ENCODE peak calls at places on chromosome 12, in six cellular contexts. Y, F, J, H, R and G are unnamed samples. For H3K27me3, the result is how much of the 10 kb centered on the place peaks cover.

GRCh38 chr12:19440019-19440858 is 947 bp downstream of the AEBP2 start:
- DNase-seq in R (peak), F (peak), J (peak), Y (no peak), H (peak), G (peak)

GRCh38 chr12:209851-210250 is 4.1 kb downstream of the SLC6A12 start:
- DNase-seq in Y (no peak), R (no peak), J (no peak), H (no peak), F (no peak), G (no peak)

GRCh38 chr12:80745851-80746250 is 29.1 kb downstream of the MYF5 start:
- DNase-seq in H (no peak), R (no peak), F (no peak), Y (no peak), J (no peak), G (no peak)

GRCh38 chr12:25208554-25208953 is 13.5 kb downstream of the ETFRF1 start:
- DNase-seq in R (no peak), J (no peak), F (no peak), Y (no peak), H (no peak), G (no peak)

GRCh38 chr12:102816816-102817434 is 100.1 kb downstream of the PAH start:
- DNase-seq in Y (no peak), J (no peak), H (no peak), F (no peak), R (peak), G (no peak)

GRCh38 chr12:8819676-8819980 is 2.8 kb upstream of the A2ML1 start:
- DNase-seq in H (no peak), F (no peak), Y (no peak), R (peak), J (no peak), G (no peak)

GRCh38 chr12:14902465-14902864 is 16.8 kb upstream of the MGP start:
- DNase-seq in R (peak), F (no peak), J (no peak), H (no peak), Y (no peak), G (no peak)

GRCh38 chr12:92030618-92031017 is 115.0 kb downstream of the BTG1 start:
- DNase-seq in J (peak), H (no peak), F (peak), Y (no peak), R (peak), G (peak)

GRCh38 chr12:114936148-114937099 is 252.4 kb upstream of the TBX3 start:
- DNase-seq in R (peak), Y (no peak), H (no peak), F (no peak), J (no peak), G (no peak)

GRCh38 chr12:1250641-1251040 is 259.6 kb downstream of the ERC1 start:
- DNase-seq in R (no peak), H (no peak), F (no peak), J (no peak), Y (no peak), G (no peak)

GRCh38 chr12:65836419-65837197 is 12.3 kb downstream of the HMGA2 start:
- DNase-seq in H (no peak), Y (no peak), J (no peak), R (no peak), F (no peak), G (no peak)

GRCh38 chr12:45234134-45234865 is 18.4 kb downstream of the ANO6 start:
- DNase-seq in J (no peak), Y (no peak), F (no peak), R (peak), H (no peak), G (no peak)

GRCh38 chr12:119082496-119082895 is 96.2 kb upstream of the HSPB8 start:
- DNase-seq in F (no peak), H (no peak), R (no peak), Y (no peak), J (no peak), G (peak)

GRCh38 chr12:58458093-58458492 is 462.2 kb downstream of the LRIG3 start:
- DNase-seq in F (no peak), Y (no peak), H (no peak), J (no peak), R (peak), G (no peak)

GRCh38 chr12:57929092-57929830 is 12.1 kb upstream of the ATP23 start:
- DNase-seq in H (no peak), J (no peak), F (no peak), Y (no peak), R (no peak), G (no peak)

GRCh38 chr12:98002887-98003493 is 512.4 kb upstream of the TMPO start:
- DNase-seq in Y (peak), R (peak), H (no peak), F (no peak), J (peak), G (no peak)

GRCh38 chr12:16347391-16348298 is at the start of gene MGST1:
- DNase-seq in Y (peak), F (no peak), H (peak), J (peak), R (peak), G (peak)

GRCh38 chr12:91944637-91945036 is 201.0 kb downstream of the BTG1 start:
- DNase-seq in J (no peak), R (no peak), Y (no peak), F (no peak), H (no peak), G (no peak)

GRCh38 chr12:75323663-75324062 is 6.5 kb downstream of the CAPS2 start:
- DNase-seq in R (no peak), F (no peak), J (no peak), H (no peak), Y (no peak), G (no peak)

GRCh38 chr12:18799140-18799446 is 61.2 kb downstream of the CAPZA3 start:
- DNase-seq in J (no peak), H (no peak), R (no peak), F (no peak), Y (no peak), G (no peak)

GRCh38 chr12:32983968-32984367 is 87.4 kb upstream of the PKP2 start:
- DNase-seq in Y (no peak), F (no peak), R (no peak), H (no peak), J (no peak), G (no peak)

GRCh38 chr12:70849265-70849960 is 71.1 kb downstream of the PTPRR start:
- DNase-seq in J (no peak), F (no peak), R (peak), H (no peak), Y (no peak), G (no peak)

GRCh38 chr12:12676605-12677004 is 19.4 kb downstream of the GPR19 start:
- DNase-seq in F (no peak), R (no peak), J (no peak), H (no peak), Y (no peak), G (no peak)

GRCh38 chr12:100995201-100995600 is 200.6 kb downstream of the ANO4 start:
- DNase-seq in J (no peak), R (peak), H (no peak), F (no peak), Y (no peak), G (no peak)

GRCh38 chr12:113003631-113004030 is 25.3 kb downstream of the OAS2 start:
- DNase-seq in H (no peak), R (no peak), J (no peak), Y (no peak), F (peak), G (no peak)

GRCh38 chr12:40988831-40989230 is 199.3 kb upstream of the PDZRN4 start:
- DNase-seq in F (no peak), R (no peak), Y (no peak), H (no peak), J (no peak), G (no peak)

GRCh38 chr12:57475271-57476161 is 4.2 kb downstream of the ARHGAP9 start:
- DNase-seq in R (no peak), F (no peak), J (no peak), H (no peak), Y (no peak), G (peak)

GRCh38 chr12:92398565-92399309 is 253.1 kb upstream of the BTG1 start:
- DNase-seq in F (peak), Y (no peak), J (no peak), H (no peak), R (no peak), G (no peak)

GRCh38 chr12:20950248-20950647 is 139.7 kb downstream of the SLCO1B3 start:
- DNase-seq in R (no peak), Y (no peak), F (no peak), H (no peak), J (no peak), G (no peak)

GRCh38 chr12:57191410-57191809 is 25.2 kb upstream of the NXPH4 start:
- DNase-seq in R (no peak), H (no peak), Y (no peak), F (no peak), J (no peak), G (no peak)

GRCh38 chr12:79782197-79782890 is 91.6 kb upstream of the PAWR start:
- DNase-seq in F (no peak), Y (no peak), R (peak), H (no peak), J (no peak), G (no peak)

GRCh38 chr12:112408621-112409020 is 784 bp downstream of the RPL6 start:
- DNase-seq in R (no peak), J (no peak), H (no peak), F (no peak), Y (no peak), G (no peak)

GRCh38 chr12:66633676-66634075 is 45.2 kb downstream of the GRIP1 start:
- DNase-seq in J (peak), R (no peak), F (no peak), Y (no peak), H (no peak), G (no peak)

GRCh38 chr12:50842637-50843493 is at the start of gene TMPRSS12:
- DNase-seq in J (peak), Y (peak), H (peak), F (no peak), R (no peak), G (peak)
- H3K4me3 ChIP-seq in J (no peak), Y (no peak), H (peak), F (no peak), R (no peak), G (peak)

DNA sequence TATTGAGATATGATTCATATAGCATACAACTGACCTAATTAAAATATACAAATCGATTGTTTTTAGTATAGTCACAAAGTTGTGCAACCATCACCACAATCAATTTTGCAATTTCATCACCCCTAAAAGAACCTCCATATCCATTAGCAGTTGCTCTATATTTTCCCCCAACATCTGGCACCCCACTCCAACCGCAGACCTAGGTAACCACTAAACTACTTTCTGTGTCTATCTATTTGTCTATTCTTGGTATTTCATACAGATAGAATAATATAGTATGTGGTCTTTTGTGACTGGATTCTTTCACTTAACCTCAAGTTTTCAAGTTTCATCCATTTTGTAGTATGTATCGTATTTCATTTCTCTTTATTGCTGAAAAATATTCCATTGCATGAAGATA is 126.0 kb upstream of the CRY1 start:
- DNase-seq in F (no peak), H (no peak), Y (no peak), J (no peak), R (no peak), G (no peak)
- H3K27me3 ChIP-seq in F (under half), H (under half), Y (under half), J (under half), R (under half), G (under half)

DNA sequence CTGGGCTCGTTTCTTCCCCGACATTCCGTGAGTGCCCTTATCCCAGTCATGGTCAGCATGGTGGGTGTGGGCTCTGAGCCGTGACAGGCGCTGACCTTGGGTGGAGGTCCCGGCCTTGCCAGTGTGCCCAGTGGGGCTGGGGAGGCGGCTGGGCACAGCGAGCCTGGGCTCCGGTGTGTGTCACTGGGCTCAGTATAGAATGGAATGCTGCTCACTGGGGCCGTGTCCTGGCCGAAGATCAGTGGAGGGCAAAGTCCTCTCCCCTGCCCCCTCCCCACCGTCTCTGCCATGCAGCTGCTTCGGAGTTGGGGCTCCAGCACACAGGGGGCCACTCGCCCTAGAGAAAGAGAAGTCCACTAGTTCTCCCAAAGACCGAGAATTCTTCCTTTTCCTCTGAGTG is 164.4 kb downstream of the TSPAN9 start:
- DNase-seq in F (no peak), J (no peak), H (no peak), Y (no peak), R (no peak), G (no peak)
- H3K4me3 ChIP-seq in F (no peak), J (no peak), H (no peak), Y (no peak), R (no peak), G (no peak)

GRCh38 chr12:47904647-47905312 is at the start of gene VDR:
- DNase-seq in H (peak), R (peak), Y (peak), F (peak), J (peak), G (peak)

GRCh38 chr12:47903927-47904646 is 707 bp downstream of the VDR start:
- DNase-seq in Y (no peak), F (peak), J (peak), R (peak), H (peak), G (peak)

GRCh38 chr12:47903151-47903611 is 1.6 kb downstream of the VDR start:
- DNase-seq in R (peak), Y (no peak), J (no peak), F (no peak), H (peak), G (peak)

GRCh38 chr12:47907851-47908454 is 3.2 kb upstream of the VDR start:
- DNase-seq in J (no peak), Y (no peak), R (no peak), F (no peak), H (no peak), G (no peak)

GRCh38 chr12:47905313-47905730 is 528 bp upstream of the VDR start:
- DNase-seq in F (no peak), J (peak), R (no peak), Y (peak), H (peak), G (peak)
- H3K27me3 ChIP-seq in F (under half), J (under half), R (under half), Y (under half), H (under half), G (under half)

GRCh38 chr12:27020761-27021160 is 1.6 kb upstream of the MED21 start:
- DNase-seq in J (no peak), H (no peak), Y (no peak), R (no peak), F (no peak), G (no peak)

GRCh38 chr12:27025116-27025515 is 2.8 kb downstream of the MED21 start:
- DNase-seq in H (no peak), J (no peak), F (no peak), Y (no peak), R (peak), G (no peak)

GRCh38 chr12:27024291-27024690 is 1.9 kb downstream of the MED21 start:
- DNase-seq in Y (no peak), H (no peak), R (peak), J (no peak), F (no peak), G (peak)
- H3K4me3 ChIP-seq in Y (no peak), H (no peak), R (no peak), J (no peak), F (no peak), G (no peak)

GRCh38 chr12:53758081-53758769 is 6.4 kb upstream of the CISTR start:
- DNase-seq in Y (no peak), F (no peak), J (no peak), R (no peak), H (no peak), G (no peak)
- H3K27me3 ChIP-seq in Y (under half), F (under half), J (under half), R (half or more), H (under half), G (under half)

DNA sequence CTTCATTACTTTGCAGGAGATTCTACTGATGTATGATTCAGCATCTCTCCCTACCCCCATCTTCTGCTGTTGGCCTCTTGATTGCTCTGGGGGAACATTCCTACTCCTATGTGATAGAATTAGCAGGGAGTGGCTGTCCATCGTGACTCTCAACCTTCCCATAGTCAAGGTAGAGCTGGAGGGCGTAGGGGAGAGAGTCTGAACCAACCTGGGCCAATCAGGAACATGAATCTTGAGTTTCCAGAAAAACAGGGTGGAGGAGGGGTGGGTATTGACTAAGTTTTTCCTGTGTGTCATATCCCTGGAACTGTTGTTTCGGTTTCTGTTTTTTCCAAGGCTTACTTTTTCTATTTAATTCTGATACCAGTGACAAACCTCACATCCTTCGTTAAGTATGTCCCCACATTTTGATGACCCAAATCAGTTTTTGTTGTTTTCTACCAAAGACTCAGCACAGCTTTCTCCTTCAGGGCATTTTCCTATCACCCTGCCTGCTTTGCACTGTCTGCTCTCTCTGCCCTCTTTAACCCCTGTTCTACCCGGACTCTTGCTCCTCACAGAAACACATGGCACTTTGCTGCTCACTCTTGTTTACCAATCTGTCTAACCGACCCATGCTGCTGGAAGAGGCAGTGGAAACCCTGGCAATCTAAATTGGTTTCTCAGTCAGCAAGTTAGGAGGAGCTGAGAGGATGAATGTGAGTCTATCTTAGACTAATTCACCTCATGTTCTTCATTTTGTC is 1428.3 kb downstream of the AACS start:
- DNase-seq in R (no peak), Y (no peak), J (no peak), H (no peak), F (no peak), G (no peak)
- H3K4me3 ChIP-seq in R (no peak), Y (no peak), J (no peak), H (no peak), F (no peak), G (no peak)